ENCODE peak calls at places on chromosomes 3 and 15, in nine cellular contexts. Z, B, D, M, R, V, H, F and W are unnamed samples.

GRCh38 chr15:35167675-35168074 is 82.6 kb upstream of the NANOGP8 start:
- DNase-seq in Z (no peak), B (no peak), D (no peak), M (no peak), R (no peak), V (no peak), H (no peak), F (peak; percentile 1), W (no peak)

GRCh38 chr3:15050405-15051092 is 14.6 kb downstream of the MRPS25 start:
- DNase-seq in Z (no peak), B (no peak), D (no peak), M (no peak), R (no peak), V (no peak), H (no peak), F (no peak), W (no peak)

GRCh38 chr15:25810631-25811077 is 52.5 kb downstream of the ATP10A start:
- DNase-seq in Z (no peak), B (no peak), D (peak; percentile 13), M (peak; percentile 79), R (no peak), V (no peak), H (no peak), F (no peak), W (no peak)

GRCh38 chr3:44323341-44323955 is 15.1 kb upstream of the TCAIM start:
- DNase-seq in Z (no peak), B (peak; percentile 47), D (peak; percentile 75), M (peak; percentile 54), R (peak; percentile 73), V (peak; percentile 71), H (no peak), F (peak; percentile 80), W (no peak)

GRCh38 chr3:169637731-169638130 is 25.8 kb downstream of the MECOM start:
- DNase-seq in Z (no peak), B (no peak), D (peak; percentile 73), M (no peak), R (no peak), V (no peak), H (no peak), F (no peak), W (no peak)

GRCh38 chr15:91065505-91065904 is 34.6 kb upstream of the SV2B start:
- DNase-seq in Z (no peak), B (no peak), D (no peak), M (no peak), R (no peak), V (no peak), H (no peak), F (no peak), W (no peak)

GRCh38 chr3:81477740-81478139 is 283.7 kb downstream of the GBE1 start:
- DNase-seq in Z (no peak), B (no peak), D (no peak), M (no peak), R (no peak), V (no peak), H (no peak), F (no peak), W (no peak)

GRCh38 chr3:99429501-99429900 is 208.9 kb upstream of the COL8A1 start:
- DNase-seq in Z (no peak), B (no peak), D (no peak), M (no peak), R (no peak), V (no peak), H (no peak), F (no peak), W (no peak)

GRCh38 chr3:46235425-46235824 is 6.8 kb upstream of the CCR3 start:
- DNase-seq in Z (no peak), B (no peak), D (no peak), M (no peak), R (no peak), V (no peak), H (no peak), F (no peak), W (no peak)

GRCh38 chr3:12179441-12179840 is 20.7 kb upstream of the TIMP4 start:
- DNase-seq in Z (no peak), B (no peak), D (no peak), M (no peak), R (peak; percentile 16), V (no peak), H (no peak), F (no peak), W (no peak)

GRCh38 chr3:179036626-179037300 is 34.8 kb downstream of the ZMAT3 start:
- DNase-seq in Z (no peak), B (no peak), D (no peak), M (peak; percentile 38), R (no peak), V (no peak), H (no peak), F (no peak), W (no peak)

GRCh38 chr15:82737975-82738374 is 28.3 kb upstream of the AP3B2 start:
- DNase-seq in Z (no peak), B (no peak), D (no peak), M (no peak), R (no peak), V (no peak), H (no peak), F (no peak), W (no peak)

GRCh38 chr3:162436826-162437225 is 940.2 kb downstream of the OTOL1 start:
- DNase-seq in Z (no peak), B (no peak), D (no peak), M (no peak), R (no peak), V (no peak), H (no peak), F (no peak), W (no peak)

GRCh38 chr15:68391084-68391483 is 40.9 kb downstream of the ITGA11 start:
- DNase-seq in Z (no peak), B (peak; percentile 15), D (no peak), M (no peak), R (no peak), V (peak; percentile 19), H (peak; percentile 12), F (no peak), W (no peak)

GRCh38 chr15:57634290-57634689 is 42.6 kb downstream of the MYZAP start:
- DNase-seq in Z (no peak), B (no peak), D (no peak), M (no peak), R (no peak), V (no peak), H (no peak), F (no peak), W (no peak)

GRCh38 chr3:136946978-136947377 is 10.8 kb upstream of the IL20RB start:
- DNase-seq in Z (no peak), B (no peak), D (no peak), M (no peak), R (no peak), V (no peak), H (no peak), F (no peak), W (no peak)

GRCh38 chr3:146800484-146800883 is 195.3 kb upstream of the PLSCR5 start:
- DNase-seq in Z (no peak), B (no peak), D (no peak), M (no peak), R (no peak), V (no peak), H (no peak), F (no peak), W (no peak)

GRCh38 chr15:63277893-63278505 is 594 bp downstream of the APH1B start:
- DNase-seq in Z (no peak), B (no peak), D (no peak), M (peak; percentile 41), R (no peak), V (no peak), H (peak; percentile 46), F (peak; percentile 8), W (no peak)

GRCh38 chr3:187186375-187186774 is 10.9 kb upstream of the RTP1 start:
- DNase-seq in Z (no peak), B (no peak), D (no peak), M (no peak), R (no peak), V (no peak), H (no peak), F (no peak), W (no peak)

GRCh38 chr3:187185759-187186158 is 11.5 kb upstream of the RTP1 start:
- DNase-seq in Z (peak; percentile 68), B (no peak), D (no peak), M (peak; percentile 75), R (no peak), V (no peak), H (peak; percentile 92), F (no peak), W (peak; percentile 84)

GRCh38 chr3:187186801-187187421 is 10.4 kb upstream of the RTP1 start:
- DNase-seq in Z (no peak), B (peak; percentile 62), D (no peak), M (peak; percentile 71), R (peak; percentile 63), V (peak; percentile 90), H (peak; percentile 47), F (no peak), W (no peak)

GRCh38 chr3:187191271-187191670 is 6.0 kb upstream of the RTP1 start:
- DNase-seq in Z (no peak), B (no peak), D (no peak), M (no peak), R (no peak), V (no peak), H (no peak), F (no peak), W (no peak)

GRCh38 chr3:187188931-187189330 is 8.4 kb upstream of the RTP1 start:
- DNase-seq in Z (no peak), B (no peak), D (no peak), M (no peak), R (no peak), V (no peak), H (no peak), F (no peak), W (no peak)
- H3K4me1 ChIP-seq in Z (peaks cover 21% of the 10 kb centered on the region), B (peaks cover 19% of the 10 kb centered on the region), D (no peaks in the 10 kb centered on the region), M (peaks cover 7% of the 10 kb centered on the region), R (peaks cover 28% of the 10 kb centered on the region), V (no peaks in the 10 kb centered on the region), H (peaks cover 17% of the 10 kb centered on the region), F (no peaks in the 10 kb centered on the region), W (peaks cover 9% of the 10 kb centered on the region)

GRCh38 chr3:148269816-148270215 is 427.9 kb upstream of the AGTR1 start:
- DNase-seq in Z (no peak), B (no peak), D (no peak), M (no peak), R (no peak), V (no peak), H (no peak), F (no peak), W (no peak)
- H3K27ac ChIP-seq in Z (no peak overlapping the region), B (no peak overlapping the region), D (no peak overlapping the region), M (no peak overlapping the region), R (no peak overlapping the region), V (no peak overlapping the region), H (no peak overlapping the region), F (no peak overlapping the region), W (no peak overlapping the region)

GRCh38 chr15:67117356-67117755 is 52.0 kb downstream of the SMAD3 start:
- DNase-seq in Z (no peak), B (no peak), D (no peak), M (no peak), R (no peak), V (no peak), H (no peak), F (no peak), W (no peak)
- H3K4me1 ChIP-seq in Z (no peaks in the 10 kb centered on the region), B (peaks cover 78% of the 10 kb centered on the region), D (peaks cover 38% of the 10 kb centered on the region), M (peaks cover 11% of the 10 kb centered on the region), R (peaks cover 77% of the 10 kb centered on the region), V (no peaks in the 10 kb centered on the region), H (no peaks in the 10 kb centered on the region), F (peaks cover 66% of the 10 kb centered on the region), W (no peaks in the 10 kb centered on the region)

DNA sequence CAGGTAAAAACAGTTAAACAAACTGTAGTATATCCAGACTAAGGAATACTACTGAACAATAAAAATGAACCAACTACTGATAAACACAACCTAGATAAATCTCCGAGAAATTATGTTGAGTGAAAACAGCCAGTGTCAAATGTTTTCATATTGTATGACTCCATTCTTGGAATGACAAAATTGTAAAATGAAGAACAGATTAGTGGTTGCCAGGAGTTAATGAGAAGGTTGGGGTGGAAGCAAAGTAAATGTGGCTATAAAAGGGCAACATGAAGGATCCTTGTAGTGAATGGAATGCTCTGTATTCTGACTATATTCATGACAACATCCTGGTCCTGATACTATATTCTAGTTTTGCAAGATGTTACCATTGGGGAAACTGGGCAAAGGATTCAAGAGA is 27.5 kb upstream of the ACKR4 start:
- DNase-seq in Z (no peak), B (no peak), D (no peak), M (no peak), R (no peak), V (no peak), H (no peak), F (no peak), W (no peak)
- H3K27ac ChIP-seq in Z (no peak overlapping the region), B (no peak overlapping the region), D (no peak overlapping the region), M (no peak overlapping the region), R (peak overlapping the region; percentile 16), V (peak overlapping the region; percentile 52), H (no peak overlapping the region), F (no peak overlapping the region), W (no peak overlapping the region)